ENCODE peak calls at places on chromosomes 11 and 22, in five cellular contexts. U is naive thymus-derived CD4-positive, alpha-beta T cell; D is breast epithelium; K is H9; L is lung. B is an unnamed sample.

GRCh38 chr22:32733900-32734299 is 67.6 kb upstream of the TIMP3 start:
- DNase-seq in U (no peak), D (no peak), K (no peak), L (no peak), B (no peak)

GRCh38 chr11:64317961-64318693 is at the start of gene PRDX5:
- DNase-seq in U (peak; percentile 94), D (peak; percentile 94), K (peak; percentile 94), L (peak; percentile 97), B (peak; percentile 94)

GRCh38 chr11:92827132-92827531 is 142.3 kb upstream of the MTNR1B start:
- DNase-seq in U (no peak), D (no peak), K (no peak), L (no peak), B (no peak)

GRCh38 chr11:134349109-134349801 is 17.5 kb downstream of the GLB1L2 start:
- DNase-seq in U (no peak), D (no peak), K (peak; percentile 12), L (no peak), B (no peak)

GRCh38 chr11:79087238-79087956 is 353.4 kb downstream of the TENM4 start:
- DNase-seq in U (no peak), D (no peak), K (no peak), L (no peak), B (no peak)

GRCh38 chr11:28346721-28347120 is 238.5 kb downstream of the METTL15 start:
- DNase-seq in U (no peak), D (no peak), K (no peak), L (no peak), B (no peak)

GRCh38 chr11:61281581-61282250 is 13.4 kb downstream of the VWCE start:
- DNase-seq in U (no peak), D (no peak), K (peak; percentile 91), L (no peak), B (no peak)

GRCh38 chr11:40688369-40688768 is 771.1 kb downstream of the LRRC4C start:
- DNase-seq in U (no peak), D (no peak), K (no peak), L (no peak), B (no peak)

GRCh38 chr22:49999901-50000586 is 12.5 kb downstream of the IL17REL start:
- DNase-seq in U (no peak), D (no peak), K (no peak), L (no peak), B (no peak)

GRCh38 chr11:35945137-35945518 is 1.3 kb downstream of the LDLRAD3 start:
- DNase-seq in U (no peak), D (no peak), K (no peak), L (no peak), B (no peak)

GRCh38 chr11:126420730-126421083 is 65.2 kb downstream of the ST3GAL4 start:
- DNase-seq in U (no peak), D (no peak), K (no peak), L (no peak), B (no peak)

GRCh38 chr11:75279273-75279672 is 38.7 kb downstream of the TPBGL start:
- DNase-seq in U (peak; percentile 3), D (no peak), K (peak; percentile 27), L (no peak), B (no peak)

GRCh38 chr22:24430431-24431308 is 3.3 kb downstream of the ADORA2A start:
- DNase-seq in U (no peak), D (no peak), K (no peak), L (no peak), B (no peak)

GRCh38 chr22:46245515-46245914 is 4.6 kb downstream of the CDPF1 start:
- DNase-seq in U (no peak), D (no peak), K (no peak), L (no peak), B (no peak)

GRCh38 chr22:47535681-47536080 is 773.2 kb downstream of the TBC1D22A start:
- DNase-seq in U (no peak), D (no peak), K (no peak), L (no peak), B (no peak)

GRCh38 chr22:20953668-20954500 is 13.2 kb upstream of the AIFM3 start:
- DNase-seq in U (no peak), D (no peak), K (no peak), L (no peak), B (no peak)

GRCh38 chr11:117882539-117882938 is 6.1 kb upstream of the FXYD6 start:
- DNase-seq in U (no peak), D (no peak), K (no peak), L (no peak), B (no peak)

GRCh38 chr11:100563541-100564280 is 123.4 kb upstream of the ARHGAP42 start:
- DNase-seq in U (no peak), D (no peak), K (no peak), L (no peak), B (no peak)

GRCh38 chr11:71988050-71988449 is 10.7 kb upstream of the IL18BP start:
- DNase-seq in U (no peak), D (no peak), K (no peak), L (no peak), B (no peak)
- H3K27ac ChIP-seq in U (no peak overlapping the region), D (peak overlapping the region; percentile 53), K (no peak overlapping the region), L (no peak overlapping the region), B (no peak overlapping the region)

DNA sequence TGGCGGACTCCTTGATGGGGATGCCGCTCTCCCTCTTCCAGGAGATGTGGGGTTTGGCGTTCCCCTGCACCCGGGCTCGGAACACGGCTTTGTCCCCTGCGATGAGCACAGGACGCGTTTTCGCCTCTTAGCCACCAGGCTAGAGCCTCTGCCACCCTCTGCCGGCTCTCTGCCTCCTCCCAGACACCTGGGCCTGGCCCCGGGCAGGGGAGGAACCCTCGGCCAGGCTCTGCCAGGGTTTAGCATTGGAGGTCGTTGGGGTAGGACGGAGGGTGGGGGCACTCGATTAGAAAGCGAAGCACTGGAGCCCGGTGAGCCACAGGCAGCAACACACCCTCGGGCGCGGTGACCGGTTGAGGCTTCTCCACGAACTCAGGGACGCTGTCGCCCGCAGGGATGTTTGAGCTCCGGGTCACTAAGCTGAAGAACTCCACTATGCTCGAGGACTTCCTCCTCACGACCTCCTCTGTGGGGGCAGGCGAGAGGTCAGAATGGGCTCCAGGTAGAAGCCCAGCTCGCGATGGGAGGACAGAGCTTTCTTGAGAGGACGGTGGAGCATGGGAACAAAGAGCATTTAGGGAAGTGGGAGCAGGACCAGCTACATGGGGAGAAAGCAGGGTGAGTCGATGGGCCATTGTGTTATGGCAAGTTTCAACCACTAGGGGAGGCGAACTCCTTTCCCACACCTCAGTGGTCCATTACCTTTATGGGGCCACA is 4.3 kb downstream of the IGSF22 start:
- DNase-seq in U (peak; percentile 30), D (no peak), K (peak; percentile 80), L (peak; percentile 39), B (peak; percentile 5)
- H3K27me3 ChIP-seq in U (no peaks in the 10 kb centered on the region), D (no peaks in the 10 kb centered on the region), K (no peaks in the 10 kb centered on the region), L (no peaks in the 10 kb centered on the region), B (no peaks in the 10 kb centered on the region)

GRCh38 chr11:114167355-114168085 is 108.0 kb downstream of the ZBTB16 start:
- DNase-seq in U (no peak), D (no peak), K (no peak), L (no peak), B (no peak)
- H3K27ac ChIP-seq in U (no peak overlapping the region), D (peak overlapping the region; percentile 93), K (no peak overlapping the region), L (peak overlapping the region; percentile 97), B (no peak overlapping the region)

GRCh38 chr22:48629631-48630443 is 1197.8 kb downstream of the BRD1 start:
- DNase-seq in U (no peak), D (no peak), K (no peak), L (no peak), B (no peak)

GRCh38 chr22:48627203-48627602 is 1200.5 kb downstream of the BRD1 start:
- DNase-seq in U (no peak), D (no peak), K (no peak), L (no peak), B (no peak)

GRCh38 chr22:48627966-48628365 is 1199.7 kb downstream of the BRD1 start:
- DNase-seq in U (no peak), D (no peak), K (no peak), L (no peak), B (no peak)

GRCh38 chr22:48630444-48630777 is 1197.3 kb downstream of the BRD1 start:
- DNase-seq in U (no peak), D (no peak), K (no peak), L (no peak), B (no peak)

GRCh38 chr22:48628891-48629559 is 1198.6 kb downstream of the BRD1 start:
- DNase-seq in U (no peak), D (no peak), K (peak; percentile 60), L (no peak), B (no peak)
- H3K27me3 ChIP-seq in U (no peaks in the 10 kb centered on the region), D (no peaks in the 10 kb centered on the region), K (no peaks in the 10 kb centered on the region), L (no peaks in the 10 kb centered on the region), B (no peaks in the 10 kb centered on the region)

GRCh38 chr22:35381424-35381772 is 502 bp downstream of the HMOX1 start:
- DNase-seq in U (no peak), D (no peak), K (no peak), L (no peak), B (no peak)
- H3K27ac ChIP-seq in U (no peak overlapping the region), D (peak overlapping the region; percentile 86), K (no peak overlapping the region), L (no peak overlapping the region), B (no peak overlapping the region)

DNA sequence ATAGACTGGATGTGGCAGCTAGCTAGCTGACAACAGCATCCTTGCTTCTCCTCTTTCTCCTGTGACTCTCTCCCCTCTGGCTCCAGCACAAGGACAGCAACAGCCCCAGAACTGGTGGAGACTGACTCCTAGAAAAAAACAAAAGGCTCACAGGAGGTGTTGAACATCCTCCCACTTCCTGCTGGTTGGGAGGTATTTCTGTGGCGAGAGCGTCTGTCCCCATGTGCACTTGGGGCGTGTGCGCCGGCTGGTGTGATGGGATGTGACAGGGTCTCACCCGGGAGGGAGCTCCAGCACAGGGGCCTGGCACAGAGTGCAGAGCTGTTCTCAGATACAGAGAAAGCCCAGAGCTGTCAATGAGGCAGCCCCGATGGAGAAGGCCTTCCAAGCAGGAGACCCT is 107.2 kb upstream of the E2F8 start:
- DNase-seq in U (no peak), D (no peak), K (no peak), L (no peak), B (no peak)
- H3K27me3 ChIP-seq in U (no peaks in the 10 kb centered on the region), D (no peaks in the 10 kb centered on the region), K (peaks cover 32% of the 10 kb centered on the region), L (peaks cover 12% of the 10 kb centered on the region), B (no peaks in the 10 kb centered on the region)

GRCh38 chr22:31327786-31328544 is 18.2 kb downstream of the PATZ1 start:
- DNase-seq in U (no peak), D (no peak), K (no peak), L (no peak), B (no peak)
- H3K27ac ChIP-seq in U (no peak overlapping the region), D (peak overlapping the region; percentile 32), K (no peak overlapping the region), L (no peak overlapping the region), B (no peak overlapping the region)

GRCh38 chr22:42604403-42604802 is 10.3 kb downstream of the POLDIP3 start:
- DNase-seq in U (no peak), D (no peak), K (no peak), L (peak; percentile 60), B (no peak)

GRCh38 chr22:42601879-42602465 is 12.7 kb downstream of the POLDIP3 start:
- DNase-seq in U (no peak), D (no peak), K (no peak), L (no peak), B (no peak)

GRCh38 chr22:42608481-42609361 is 6.0 kb downstream of the POLDIP3 start:
- DNase-seq in U (no peak), D (no peak), K (no peak), L (no peak), B (no peak)

GRCh38 chr22:42602470-42602869 is 12.2 kb downstream of the POLDIP3 start:
- DNase-seq in U (no peak), D (no peak), K (no peak), L (no peak), B (no peak)

DNA sequence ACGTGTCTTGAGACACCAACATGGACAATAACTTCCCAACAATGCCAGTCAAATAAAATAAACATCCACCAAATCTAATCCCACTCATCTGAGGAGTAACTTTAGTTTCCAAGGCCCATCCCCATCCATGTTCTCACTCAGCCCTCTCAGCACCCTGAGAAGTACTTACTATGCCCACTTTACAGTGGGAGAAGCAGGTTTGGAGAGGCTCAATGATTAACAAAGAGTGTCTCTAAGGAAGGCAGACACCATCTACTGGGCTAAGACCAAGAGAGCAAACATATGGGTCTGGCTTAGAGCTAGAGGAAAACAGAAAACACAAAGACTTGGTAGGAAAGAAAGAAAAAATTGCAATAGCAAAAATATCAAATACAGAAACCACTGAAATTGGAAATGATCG is 11.3 kb downstream of the POLDIP3 start:
- DNase-seq in U (no peak), D (no peak), K (no peak), L (no peak), B (no peak)
- H3K27me3 ChIP-seq in U (no peaks in the 10 kb centered on the region), D (no peaks in the 10 kb centered on the region), K (no peaks in the 10 kb centered on the region), L (no peaks in the 10 kb centered on the region), B (no peaks in the 10 kb centered on the region)